ENCODE peak calls at places on chromosomes 3 and 15, in ten cellular contexts. T is adrenal gland, S is testis, K is uterus, U is A549, F is body of pancreas, R is tibial nerve, J is stomach, I is right lobe of liver, D is ovary. P is an unnamed sample.

GRCh38 chr15:29107291-29107890 is 162.2 kb downstream of the NSMCE3 start:
- DNase-seq in F (no peak), T (no peak), D (no peak), K (no peak), I (no peak), U (no peak), J (no peak), R (no peak), S (no peak), P (peak; percentile 47)

GRCh38 chr3:190130700-190131099 is 10.0 kb upstream of the P3H2 start:
- DNase-seq in J (no peak), K (no peak), I (no peak), S (no peak), U (no peak), R (no peak), F (no peak), T (no peak), D (no peak), P (no peak)

GRCh38 chr3:130779031-130779430 is 32.4 kb upstream of the PIK3R4 start:
- DNase-seq in U (no peak), S (no peak), I (no peak), T (no peak), J (no peak), D (no peak), F (no peak), R (no peak), K (no peak), P (no peak)

GRCh38 chr15:84727429-84727828 is 11.5 kb upstream of the SEC11A start:
- DNase-seq in I (no peak), K (no peak), S (no peak), J (no peak), T (no peak), F (no peak), R (no peak), U (no peak), D (no peak), P (no peak)

GRCh38 chr15:80777836-80778620 is 1.1 kb upstream of the CEMIP start:
- DNase-seq in R (no peak), K (no peak), J (no peak), U (no peak), D (no peak), F (no peak), I (no peak), T (no peak), S (no peak), P (no peak)

GRCh38 chr3:115359507-115359906 is 212.4 kb upstream of the ZBTB20 start:
- DNase-seq in S (no peak), F (no peak), D (no peak), U (no peak), T (no peak), K (no peak), I (no peak), R (no peak), J (no peak), P (no peak)

GRCh38 chr15:87349181-87349580 is 907.4 kb downstream of the NTRK3 start:
- DNase-seq in J (no peak), K (no peak), S (no peak), R (no peak), T (no peak), D (no peak), U (no peak), I (no peak), F (no peak), P (no peak)

GRCh38 chr15:35351059-35351458 is 194.9 kb downstream of the DPH6 start:
- DNase-seq in J (no peak), U (no peak), T (no peak), F (no peak), I (no peak), K (no peak), R (no peak), S (no peak), D (no peak), P (no peak)

GRCh38 chr3:195696632-195697278 is 24.0 kb upstream of the MUC20 start:
- DNase-seq in S (no peak), T (no peak), K (no peak), U (no peak), R (no peak), I (no peak), F (no peak), J (no peak), D (peak; percentile 39), P (no peak)

GRCh38 chr3:195697582-195698324 is 23.0 kb upstream of the MUC20 start:
- DNase-seq in K (no peak), R (no peak), S (no peak), I (no peak), U (peak; percentile 83), D (peak; percentile 22), F (no peak), T (no peak), J (no peak), P (no peak)

GRCh38 chr3:195699148-195699771 is 21.5 kb upstream of the MUC20 start:
- DNase-seq in I (no peak), J (no peak), R (no peak), T (no peak), S (no peak), F (no peak), D (no peak), K (no peak), U (no peak), P (no peak)

GRCh38 chr3:195699860-195700259 is 20.9 kb upstream of the MUC20 start:
- DNase-seq in F (no peak), R (no peak), D (no peak), S (no peak), T (no peak), U (no peak), J (no peak), K (no peak), I (no peak), P (no peak)

GRCh38 chr3:195698325-195699147 is 22.2 kb upstream of the MUC20 start:
- DNase-seq in J (no peak), I (no peak), K (no peak), D (no peak), F (no peak), S (no peak), U (no peak), T (no peak), R (no peak), P (no peak)
- TF ChIP-seq POLR2A in J (no peak), I (no peak), K (no peak), D (no peak), F (no peak), S (no peak), U (no peak), T (no peak), R (no peak), P (no peak)

GRCh38 chr3:171329759-171330158 is 130.4 kb downstream of the TNIK start:
- DNase-seq in I (no peak), J (no peak), R (no peak), D (no peak), K (no peak), S (no peak), U (no peak), F (no peak), T (no peak), P (no peak)

GRCh38 chr3:171326717-171327440 is 133.3 kb downstream of the TNIK start:
- DNase-seq in F (no peak), S (no peak), J (no peak), D (no peak), T (no peak), K (no peak), R (no peak), I (no peak), U (no peak), P (no peak)

GRCh38 chr3:171330936-171331335 is 129.3 kb downstream of the TNIK start:
- DNase-seq in D (no peak), F (no peak), R (no peak), I (no peak), J (no peak), K (no peak), U (no peak), T (no peak), S (no peak), P (no peak)

GRCh38 chr3:171328419-171329082 is 131.7 kb downstream of the TNIK start:
- DNase-seq in F (peak; percentile 24), K (no peak), D (no peak), T (peak; percentile 17), S (no peak), J (peak; percentile 48), R (no peak), I (no peak), U (no peak), P (no peak)

DNA sequence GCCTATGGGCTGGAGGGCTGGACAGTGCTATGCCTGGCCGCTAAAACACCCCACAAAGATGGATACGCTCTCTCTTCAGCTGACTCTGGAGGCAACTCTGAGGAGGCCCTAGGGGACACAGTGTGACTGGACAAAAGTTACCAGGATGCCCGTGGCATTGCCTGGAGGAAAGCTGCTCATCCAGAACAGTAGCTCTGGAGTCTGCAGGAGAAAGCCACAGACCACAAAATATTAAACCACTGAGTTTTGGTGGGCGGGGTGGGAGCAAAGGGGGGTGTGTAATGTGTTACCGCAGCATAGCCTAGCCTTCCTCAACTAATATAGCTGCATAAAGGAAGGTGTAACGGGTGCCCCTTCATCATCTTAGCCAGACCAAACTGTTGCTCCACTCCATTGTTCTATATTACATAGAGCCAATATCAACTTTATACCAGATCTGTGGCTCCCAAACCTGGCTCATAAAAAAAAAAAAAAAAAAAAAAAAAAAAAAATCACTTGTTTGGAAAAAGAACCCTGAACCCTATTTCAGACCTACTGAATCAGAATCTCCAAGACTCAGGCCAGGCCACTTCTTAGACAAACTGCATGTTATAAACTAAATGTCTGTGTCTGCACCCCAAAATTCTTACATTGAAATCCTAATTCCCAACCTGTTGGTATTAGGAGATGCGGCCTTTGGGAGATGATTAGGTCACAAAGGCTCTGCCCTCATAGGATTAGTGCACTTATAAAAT is 132.6 kb downstream of the TNIK start:
- DNase-seq in R (no peak), T (no peak), K (no peak), I (no peak), U (no peak), S (no peak), J (no peak), D (no peak), F (no peak), P (no peak)
- H3K27ac ChIP-seq in R (no peak overlapping the region), T (no peak overlapping the region), K (no peak overlapping the region), I (no peak overlapping the region), U (no peak overlapping the region), S (no peak overlapping the region), J (no peak overlapping the region), D (no peak overlapping the region), F (no peak overlapping the region), P (no peak overlapping the region)

GRCh38 chr3:4757056-4757948 is 221.9 kb upstream of the BHLHE40 start:
- DNase-seq in U (no peak), F (peak; percentile 64), D (no peak), K (no peak), S (no peak), I (no peak), J (peak; percentile 75), T (no peak), R (no peak), P (no peak)
- H3K4me1 ChIP-seq in U (peaks cover 11% of the 10 kb centered on the region), F (peaks cover 51% of the 10 kb centered on the region), D (peaks cover 4% of the 10 kb centered on the region), K (no peaks in the 10 kb centered on the region), S (no peaks in the 10 kb centered on the region), I (no peaks in the 10 kb centered on the region), J (peaks cover 35% of the 10 kb centered on the region), T (peaks cover 14% of the 10 kb centered on the region), R (no peaks in the 10 kb centered on the region), P (peaks cover 2% of the 10 kb centered on the region)

DNA sequence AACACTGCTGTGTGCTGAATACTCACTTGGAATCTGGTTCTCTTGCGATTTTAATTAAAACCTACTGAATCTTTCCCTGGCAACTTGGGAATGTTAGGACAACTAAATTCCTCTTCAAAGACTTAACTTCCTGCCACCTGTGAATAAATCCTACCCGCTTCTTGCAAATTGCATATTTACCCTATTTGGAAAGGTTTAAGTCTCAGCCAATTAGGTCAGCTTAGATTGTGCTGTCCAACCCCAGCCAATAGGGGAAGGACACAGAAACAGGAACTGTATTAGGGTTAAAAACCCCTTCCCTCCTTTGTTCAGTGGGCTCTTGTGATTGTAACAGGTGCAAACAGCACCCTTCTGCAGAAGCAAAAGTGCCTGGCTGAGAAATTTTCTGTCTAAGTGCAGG is 38.6 kb upstream of the FSTL1 start:
- DNase-seq in I (no peak), R (no peak), U (no peak), J (no peak), D (no peak), T (no peak), K (no peak), S (no peak), F (no peak), P (no peak)
- TF ChIP-seq POLR2A in I (no peak), R (no peak), U (no peak), J (no peak), D (no peak), T (no peak), K (no peak), S (no peak), F (no peak), P (no peak)